ENCODE peak calls at places on chromosomes 7 and 10, in nine cellular contexts. V is cardiac fibroblast; O is HEK293T; Y is AG04449; E is A549; A is activated CD4-positive, alpha-beta T cell treated with anti-CD3 and anti-CD28 coated beads for 48 hours; G is EL; P is RCC 7860; D is kidney glomerular epithelial cell. C is an unnamed sample.

GRCh38 chr10:4527281-4527960 is 298.6 kb upstream of the AKR1E2 start:
- DNase-seq in V (peak), O (no peak), Y (no peak), E (no peak), A (no peak), G (peak), P (peak), D (no peak), C (no peak)

GRCh38 chr7:15571303-15571878 is 9.6 kb upstream of the AGMO start:
- DNase-seq in V (peak), O (no peak), Y (no peak), E (no peak), A (no peak), G (peak), P (no peak), D (no peak), C (no peak)

GRCh38 chr10:46538155-46538554 is 18.3 kb downstream of the GPRIN2 start:
- DNase-seq in V (no peak), O (no peak), Y (no peak), E (no peak), A (no peak), G (no peak), P (no peak), D (no peak), C (no peak)

GRCh38 chr7:2030475-2031456 is 202.0 kb downstream of the MAD1L1 start:
- DNase-seq in V (no peak), O (no peak), Y (no peak), E (no peak), A (peak), G (no peak), P (no peak), D (no peak), C (no peak)

GRCh38 chr10:31399631-31400030 is 80.6 kb downstream of the ZEB1 start:
- DNase-seq in V (no peak), O (no peak), Y (no peak), E (no peak), A (no peak), G (no peak), P (no peak), D (no peak), C (no peak)

GRCh38 chr7:101586078-101586941 is 42.8 kb downstream of the MYL10 start:
- DNase-seq in V (no peak), O (peak), Y (no peak), E (no peak), A (no peak), G (no peak), P (no peak), D (no peak), C (no peak)

GRCh38 chr10:70267161-70267933 is 16.5 kb downstream of the NPFFR1 start:
- DNase-seq in V (peak), O (peak), Y (peak), E (peak), A (peak), G (peak), P (peak), D (peak), C (peak)

GRCh38 chr7:14020339-14020900 is 31.0 kb upstream of the ETV1 start:
- DNase-seq in V (peak), O (no peak), Y (no peak), E (no peak), A (no peak), G (no peak), P (no peak), D (no peak), C (no peak)

GRCh38 chr7:78191475-78192079 is 393.0 kb downstream of the PHTF2 start:
- DNase-seq in V (no peak), O (no peak), Y (no peak), E (no peak), A (no peak), G (no peak), P (no peak), D (no peak), C (no peak)

GRCh38 chr10:5461914-5462840 is 37.2 kb downstream of the CALML5 start:
- DNase-seq in V (peak), O (no peak), Y (no peak), E (no peak), A (no peak), G (no peak), P (no peak), D (no peak), C (no peak)

GRCh38 chr7:112199035-112199655 is 7.1 kb downstream of the DOCK4 start:
- DNase-seq in V (peak), O (no peak), Y (no peak), E (no peak), A (no peak), G (peak), P (peak), D (no peak), C (peak)

GRCh38 chr7:129434846-129435318 is 650 bp downstream of the STRIP2 start:
- DNase-seq in V (peak), O (peak), Y (no peak), E (no peak), A (no peak), G (peak), P (no peak), D (no peak), C (peak)

GRCh38 chr10:101230185-101230917 is 1.1 kb upstream of the LBX1 start:
- DNase-seq in V (no peak), O (peak), Y (no peak), E (no peak), A (no peak), G (no peak), P (no peak), D (no peak), C (no peak)

GRCh38 chr7:30115709-30116297 is 19.0 kb upstream of the MTURN start:
- DNase-seq in V (no peak), O (no peak), Y (no peak), E (no peak), A (no peak), G (no peak), P (no peak), D (no peak), C (no peak)

C was measured in RKO.